ENCODE peak calls at places on chromosome 22, in nine cellular contexts. One of them, this sample, is unnamed.

GRCh38 chr22:22749167-22749758 is 104.8 kb downstream of the GGTLC2 start:
- DNase-seq in aorta: no peak
- DNase-seq in uterus: no peak
- DNase-seq in endodermal cell: no peak
- DNase-seq in GM23248: no peak
- DNase-seq in ovary: no peak
- DNase-seq in CD4-positive, alpha-beta T cell: no peak
- DNase-seq in HT1080: no peak
- DNase-seq in omental fat pad: no peak
- DNase-seq in this sample: no peak

GRCh38 chr22:45357492-45357891 is 47.8 kb downstream of the FAM118A start:
- DNase-seq in omental fat pad: no peak
- DNase-seq in ovary: no peak
- DNase-seq in HT1080: no peak
- DNase-seq in CD4-positive, alpha-beta T cell: no peak
- DNase-seq in aorta: no peak
- DNase-seq in GM23248: no peak
- DNase-seq in uterus: no peak
- DNase-seq in endodermal cell: no peak
- DNase-seq in this sample: no peak

GRCh38 chr22:25076281-25076680 is 123.4 kb upstream of the CRYBB3 start:
- DNase-seq in endodermal cell: no peak
- DNase-seq in HT1080: no peak
- DNase-seq in omental fat pad: no peak
- DNase-seq in uterus: no peak
- DNase-seq in GM23248: no peak
- DNase-seq in aorta: no peak
- DNase-seq in CD4-positive, alpha-beta T cell: no peak
- DNase-seq in ovary: no peak
- DNase-seq in this sample: peak

GRCh38 chr22:38088723-38089473 is 4.9 kb upstream of the SLC16A8 start:
- DNase-seq in GM23248: peak
- DNase-seq in aorta: no peak
- DNase-seq in ovary: no peak
- DNase-seq in endodermal cell: no peak
- DNase-seq in omental fat pad: no peak
- DNase-seq in uterus: no peak
- DNase-seq in HT1080: no peak
- DNase-seq in CD4-positive, alpha-beta T cell: no peak
- DNase-seq in this sample: no peak

GRCh38 chr22:39245130-39246039 is 603 bp upstream of the PDGFB start:
- DNase-seq in ovary: no peak
- DNase-seq in endodermal cell: no peak
- DNase-seq in CD4-positive, alpha-beta T cell: no peak
- DNase-seq in omental fat pad: no peak
- DNase-seq in uterus: no peak
- DNase-seq in HT1080: no peak
- DNase-seq in aorta: no peak
- DNase-seq in GM23248: no peak
- DNase-seq in this sample: no peak

GRCh38 chr22:26484360-26484706 is 656 bp downstream of the SRRD start:
- DNase-seq in GM23248: peak
- DNase-seq in HT1080: no peak
- DNase-seq in ovary: no peak
- DNase-seq in omental fat pad: no peak
- DNase-seq in uterus: no peak
- DNase-seq in aorta: no peak
- DNase-seq in CD4-positive, alpha-beta T cell: no peak
- DNase-seq in endodermal cell: no peak
- DNase-seq in this sample: peak

GRCh38 chr22:24191893-24192292 is 10.6 kb downstream of the SUSD2 start:
- DNase-seq in aorta: no peak
- DNase-seq in ovary: no peak
- DNase-seq in HT1080: no peak
- DNase-seq in uterus: no peak
- DNase-seq in GM23248: no peak
- DNase-seq in endodermal cell: no peak
- DNase-seq in omental fat pad: no peak
- DNase-seq in CD4-positive, alpha-beta T cell: no peak
- DNase-seq in this sample: no peak

GRCh38 chr22:45863981-45864751 is 112.8 kb downstream of the WNT7B start:
- DNase-seq in endodermal cell: peak
- DNase-seq in ovary: peak
- DNase-seq in CD4-positive, alpha-beta T cell: peak
- DNase-seq in omental fat pad: peak
- DNase-seq in aorta: peak
- DNase-seq in uterus: no peak
- DNase-seq in HT1080: peak
- DNase-seq in GM23248: peak
- DNase-seq in this sample: peak

GRCh38 chr22:47918936-47919505 is 1156.6 kb downstream of the TBC1D22A start:
- DNase-seq in omental fat pad: no peak
- DNase-seq in HT1080: no peak
- DNase-seq in ovary: no peak
- DNase-seq in endodermal cell: no peak
- DNase-seq in aorta: no peak
- DNase-seq in GM23248: no peak
- DNase-seq in uterus: no peak
- DNase-seq in CD4-positive, alpha-beta T cell: no peak
- DNase-seq in this sample: no peak